ENCODE peak calls at places on chromosomes 6 and 20, in ten cellular contexts. B is A549, F is left ventricle myocardium inferior, M is cardiac muscle cell, V is uterus, T is HepG2, Y is endothelial cell of umbilical vein, J is heart right ventricle, R is WERI-Rb-1, Q is sigmoid colon. H is an unnamed sample.

GRCh38 chr6:145457556-145457955 is 277.8 kb downstream of the EPM2A start:
- DNase-seq in B (no peak), F (no peak), M (no peak), V (no peak), T (no peak), Y (no peak), J (no peak), R (no peak), Q (no peak), H (no peak)

GRCh38 chr6:82086944-82087343 is 160.6 kb downstream of the IBTK start:
- DNase-seq in B (peak; percentile 49), F (no peak), M (no peak), V (no peak), T (peak; percentile 81), Y (no peak), J (no peak), R (no peak), Q (no peak), H (no peak)

GRCh38 chr6:161029195-161029809 is 37.7 kb downstream of the MAP3K4 start:
- DNase-seq in B (no peak), F (no peak), M (no peak), V (peak; percentile 55), T (no peak), Y (no peak), J (no peak), R (no peak), Q (no peak), H (peak; percentile 30)

GRCh38 chr20:61662226-61662945 is 403.3 kb downstream of the TAF4 start:
- DNase-seq in B (peak; percentile 29), F (no peak), M (no peak), V (no peak), T (no peak), Y (no peak), J (no peak), R (no peak), Q (no peak), H (no peak)

GRCh38 chr6:168148231-168148849 is 69.3 kb upstream of the FRMD1 start:
- DNase-seq in B (no peak), F (no peak), M (no peak), V (no peak), T (no peak), Y (no peak), J (no peak), R (no peak), Q (peak; percentile 15), H (no peak)

GRCh38 chr6:155740781-155741399 is 285.3 kb upstream of the NOX3 start:
- DNase-seq in B (no peak), F (no peak), M (no peak), V (no peak), T (no peak), Y (no peak), J (no peak), R (no peak), Q (no peak), H (no peak)

GRCh38 chr20:12978613-12979495 is 29.9 kb upstream of the SPTLC3 start:
- DNase-seq in B (no peak), F (no peak), M (no peak), V (no peak), T (peak; percentile 91), Y (no peak), J (no peak), R (no peak), Q (no peak), H (no peak)

GRCh38 chr6:37783831-37784584 is 35.5 kb upstream of the ZFAND3 start:
- DNase-seq in B (no peak), F (peak; percentile 25), M (peak; percentile 9), V (peak; percentile 42), T (no peak), Y (peak; percentile 38), J (no peak), R (no peak), Q (peak; percentile 73), H (no peak)

GRCh38 chr6:3176562-3177355 is 19.4 kb upstream of the TUBB2A start:
- DNase-seq in B (peak; percentile 57), F (no peak), M (no peak), V (peak; percentile 38), T (peak; percentile 68), Y (peak; percentile 69), J (no peak), R (no peak), Q (no peak), H (peak; percentile 84)

GRCh38 chr20:33655164-33655563 is 7.0 kb upstream of the C20orf144 start:
- DNase-seq in B (no peak), F (no peak), M (no peak), V (no peak), T (no peak), Y (no peak), J (no peak), R (no peak), Q (peak; percentile 62), H (no peak)

GRCh38 chr6:17971128-17972073 is 16.0 kb downstream of the KIF13A start:
- DNase-seq in B (no peak), F (no peak), M (no peak), V (peak; percentile 51), T (no peak), Y (peak; percentile 41), J (peak; percentile 13), R (no peak), Q (no peak), H (peak; percentile 66)

GRCh38 chr6:17968876-17969275 is 18.6 kb downstream of the KIF13A start:
- DNase-seq in B (no peak), F (no peak), M (no peak), V (no peak), T (no peak), Y (no peak), J (no peak), R (no peak), Q (no peak), H (no peak)

GRCh38 chr6:17974570-17975368 is 12.7 kb downstream of the KIF13A start:
- DNase-seq in B (no peak), F (no peak), M (no peak), V (no peak), T (no peak), Y (no peak), J (no peak), R (no peak), Q (no peak), H (no peak)

GRCh38 chr6:17972074-17972966 is 15.1 kb downstream of the KIF13A start:
- DNase-seq in B (no peak), F (no peak), M (peak; percentile 22), V (no peak), T (no peak), Y (peak; percentile 36), J (no peak), R (no peak), Q (no peak), H (no peak)

DNA sequence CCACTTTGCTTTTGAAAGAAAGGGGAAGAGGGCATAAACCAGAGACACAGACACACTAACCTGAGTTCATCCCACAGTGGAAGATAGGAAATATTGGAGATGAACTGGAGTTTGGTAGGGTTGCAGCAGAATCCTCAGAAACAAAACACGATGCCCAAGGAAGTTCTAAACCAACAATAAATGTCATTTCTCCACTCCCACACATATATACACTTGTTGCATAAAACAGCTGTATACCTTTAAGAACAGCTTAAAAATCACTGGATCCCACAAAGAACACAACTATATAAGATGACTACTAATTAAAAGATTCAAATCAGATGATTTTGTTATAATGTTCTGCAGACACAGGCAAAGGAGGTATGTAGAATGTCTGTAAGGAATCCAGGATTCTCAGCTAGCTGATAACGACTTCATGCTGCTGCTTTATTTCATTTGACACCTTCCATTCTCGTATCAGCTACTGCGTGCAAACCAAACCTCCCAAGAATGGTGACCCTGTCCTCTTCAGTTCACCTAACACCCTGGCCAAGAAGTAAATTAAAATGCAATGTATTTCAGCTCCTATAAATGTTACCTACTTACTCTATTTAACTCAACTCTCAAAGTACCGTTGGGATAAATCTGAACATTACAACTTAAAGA is 14.3 kb downstream of the KIF13A start:
- DNase-seq in B (no peak), F (no peak), M (peak; percentile 90), V (no peak), T (no peak), Y (no peak), J (peak; percentile 25), R (no peak), Q (no peak), H (no peak)
- H3K27ac ChIP-seq in B (no peak overlapping the region), F (peak overlapping the region; percentile 80), M (peak overlapping the region; percentile 98), V (peak overlapping the region; percentile 17), T (no peak overlapping the region), Y (peak overlapping the region; percentile 26), J (no peak overlapping the region), R (no peak overlapping the region), Q (peak overlapping the region; percentile 72), H (no peak overlapping the region)

GRCh38 chr6:13488015-13488895 is 855 bp upstream of the GFOD1 start:
- DNase-seq in B (no peak), F (peak; percentile 55), M (no peak), V (peak; percentile 52), T (no peak), Y (peak; percentile 15), J (peak; percentile 37), R (no peak), Q (peak; percentile 84), H (no peak)

GRCh38 chr6:13488896-13489237 is 1.5 kb upstream of the GFOD1 start:
- DNase-seq in B (no peak), F (no peak), M (no peak), V (no peak), T (no peak), Y (no peak), J (no peak), R (no peak), Q (no peak), H (no peak)

GRCh38 chr6:13485923-13486557 is 1.4 kb downstream of the GFOD1 start:
- DNase-seq in B (peak; percentile 42), F (peak; percentile 33), M (peak; percentile 53), V (no peak), T (peak; percentile 43), Y (peak; percentile 38), J (no peak), R (peak; percentile 69), Q (peak; percentile 74), H (peak; percentile 61)

GRCh38 chr6:13486679-13487121 is 700 bp downstream of the GFOD1 start:
- DNase-seq in B (peak; percentile 53), F (peak; percentile 62), M (peak; percentile 68), V (peak; percentile 37), T (peak; percentile 24), Y (peak; percentile 63), J (peak; percentile 54), R (peak; percentile 71), Q (peak; percentile 86), H (peak; percentile 64)

GRCh38 chr6:13487122-13488014 is at the start of gene GFOD1:
- DNase-seq in B (peak; percentile 61), F (peak; percentile 92), M (peak; percentile 94), V (peak; percentile 78), T (peak; percentile 63), Y (peak; percentile 84), J (peak; percentile 90), R (peak; percentile 95), Q (peak; percentile 93), H (peak; percentile 85)
- TF ChIP-seq CTCF in B (no peak), F (peak; percentile 37), M (peak; percentile 6), V (no peak), T (no peak), Y (peak; percentile 14), J (no peak), R (no peak), Q (no peak), H (peak; percentile 35)

GRCh38 chr20:59938221-59938620 is 1.9 kb downstream of the PPP1R3D start:
- DNase-seq in B (no peak), F (no peak), M (no peak), V (no peak), T (no peak), Y (no peak), J (peak; percentile 7), R (no peak), Q (no peak), H (peak; percentile 33)
- H3K4me3 ChIP-seq in B (no peak overlapping the region), F (peak overlapping the region; percentile 85), M (peak overlapping the region; percentile 9), V (no peak overlapping the region), T (no peak overlapping the region), Y (no peak overlapping the region), J (peak overlapping the region; percentile 83), R (no peak overlapping the region), Q (peak overlapping the region; percentile 65), H (peak overlapping the region; percentile 14)

GRCh38 chr20:16066571-16066970 is 506.7 kb downstream of the KIF16B start:
- DNase-seq in B (no peak), F (no peak), M (no peak), V (no peak), T (no peak), Y (no peak), J (no peak), R (no peak), Q (no peak), H (no peak)
- H3K27ac ChIP-seq in B (no peak overlapping the region), F (no peak overlapping the region), M (no peak overlapping the region), V (no peak overlapping the region), T (no peak overlapping the region), Y (no peak overlapping the region), J (no peak overlapping the region), R (no peak overlapping the region), Q (no peak overlapping the region), H (no peak overlapping the region)